ENCODE peak calls at places on chromosomes 5 and 9, in nine cellular contexts. One of them, this sample, is unnamed. For H3K27me3 and H3K9me3, the result is how much of the 10 kb centered on the place peaks cover.

GRCh38 chr5:156402387-156402921 is 75.5 kb downstream of the SGCD start:
- DNase-seq in right cardiac atrium: no peak
- DNase-seq in PC-3: no peak
- DNase-seq in A673: no peak
- DNase-seq in CD8-positive, alpha-beta T cell: peak
- DNase-seq in GM12878: peak
- DNase-seq in HCT116: no peak
- DNase-seq in stomach: no peak
- DNase-seq in PC-9: no peak
- DNase-seq in this sample: no peak

GRCh38 chr9:36401179-36401740 is 1.2 kb upstream of the RNF38 start:
- DNase-seq in right cardiac atrium: no peak
- DNase-seq in A673: no peak
- DNase-seq in HCT116: peak
- DNase-seq in PC-3: peak
- DNase-seq in CD8-positive, alpha-beta T cell: no peak
- DNase-seq in GM12878: peak
- DNase-seq in PC-9: no peak
- DNase-seq in stomach: peak
- DNase-seq in this sample: no peak

GRCh38 chr5:150400020-150400326 is 12.7 kb downstream of the CD74 start:
- DNase-seq in PC-9: no peak
- DNase-seq in CD8-positive, alpha-beta T cell: no peak
- DNase-seq in right cardiac atrium: no peak
- DNase-seq in A673: no peak
- DNase-seq in PC-3: no peak
- DNase-seq in GM12878: no peak
- DNase-seq in stomach: no peak
- DNase-seq in HCT116: no peak
- DNase-seq in this sample: no peak

GRCh38 chr9:33510264-33511183 is 13.5 kb upstream of the ANKRD18B start:
- DNase-seq in A673: peak
- DNase-seq in GM12878: no peak
- DNase-seq in right cardiac atrium: peak
- DNase-seq in PC-3: peak
- DNase-seq in HCT116: no peak
- DNase-seq in PC-9: peak
- DNase-seq in CD8-positive, alpha-beta T cell: no peak
- DNase-seq in stomach: peak
- DNase-seq in this sample: peak

GRCh38 chr5:40397976-40398375 is 281.7 kb upstream of the PTGER4 start:
- DNase-seq in PC-3: no peak
- DNase-seq in PC-9: no peak
- DNase-seq in right cardiac atrium: no peak
- DNase-seq in A673: no peak
- DNase-seq in HCT116: no peak
- DNase-seq in GM12878: no peak
- DNase-seq in CD8-positive, alpha-beta T cell: no peak
- DNase-seq in stomach: no peak
- DNase-seq in this sample: no peak

GRCh38 chr9:13651526-13651925 is 372.0 kb upstream of the MPDZ start:
- DNase-seq in stomach: no peak
- DNase-seq in PC-3: no peak
- DNase-seq in CD8-positive, alpha-beta T cell: no peak
- DNase-seq in GM12878: no peak
- DNase-seq in right cardiac atrium: no peak
- DNase-seq in HCT116: no peak
- DNase-seq in A673: no peak
- DNase-seq in PC-9: no peak
- DNase-seq in this sample: no peak

GRCh38 chr5:40679071-40679997 is at the start of gene PTGER4:
- DNase-seq in PC-3: peak
- DNase-seq in A673: peak
- DNase-seq in right cardiac atrium: peak
- DNase-seq in GM12878: peak
- DNase-seq in CD8-positive, alpha-beta T cell: peak
- DNase-seq in stomach: peak
- DNase-seq in HCT116: peak
- DNase-seq in PC-9: peak
- DNase-seq in this sample: peak

GRCh38 chr5:94422819-94423218 is 195.6 kb downstream of the KIAA0825 start:
- DNase-seq in stomach: no peak
- DNase-seq in HCT116: peak
- DNase-seq in PC-9: peak
- DNase-seq in PC-3: peak
- DNase-seq in GM12878: no peak
- DNase-seq in A673: peak
- DNase-seq in right cardiac atrium: no peak
- DNase-seq in CD8-positive, alpha-beta T cell: no peak
- DNase-seq in this sample: no peak

GRCh38 chr5:90909945-90910344 is 351.3 kb downstream of the ADGRV1 start:
- DNase-seq in PC-3: no peak
- DNase-seq in HCT116: no peak
- DNase-seq in stomach: no peak
- DNase-seq in PC-9: no peak
- DNase-seq in CD8-positive, alpha-beta T cell: no peak
- DNase-seq in GM12878: no peak
- DNase-seq in A673: no peak
- DNase-seq in right cardiac atrium: no peak
- DNase-seq in this sample: no peak

GRCh38 chr9:109439378-109440116 is 58.6 kb downstream of the PTPN3 start:
- DNase-seq in CD8-positive, alpha-beta T cell: no peak
- DNase-seq in stomach: no peak
- DNase-seq in PC-9: no peak
- DNase-seq in HCT116: no peak
- DNase-seq in GM12878: no peak
- DNase-seq in A673: no peak
- DNase-seq in right cardiac atrium: no peak
- DNase-seq in PC-3: no peak
- DNase-seq in this sample: no peak

GRCh38 chr9:109442716-109443115 is 55.4 kb downstream of the PTPN3 start:
- DNase-seq in PC-3: peak
- DNase-seq in HCT116: no peak
- DNase-seq in GM12878: no peak
- DNase-seq in A673: no peak
- DNase-seq in PC-9: no peak
- DNase-seq in stomach: no peak
- DNase-seq in CD8-positive, alpha-beta T cell: no peak
- DNase-seq in right cardiac atrium: no peak
- DNase-seq in this sample: no peak

GRCh38 chr9:109440117-109440515 is 58.0 kb downstream of the PTPN3 start:
- DNase-seq in CD8-positive, alpha-beta T cell: no peak
- DNase-seq in PC-9: no peak
- DNase-seq in A673: no peak
- DNase-seq in stomach: no peak
- DNase-seq in GM12878: no peak
- DNase-seq in PC-3: no peak
- DNase-seq in HCT116: no peak
- DNase-seq in right cardiac atrium: no peak
- DNase-seq in this sample: no peak

GRCh38 chr9:109441296-109441695 is 56.8 kb downstream of the PTPN3 start:
- DNase-seq in GM12878: no peak
- DNase-seq in HCT116: no peak
- DNase-seq in A673: peak
- DNase-seq in stomach: no peak
- DNase-seq in CD8-positive, alpha-beta T cell: no peak
- DNase-seq in PC-3: no peak
- DNase-seq in PC-9: no peak
- DNase-seq in right cardiac atrium: no peak
- DNase-seq in this sample: no peak

GRCh38 chr9:109440797-109441287 is 57.3 kb downstream of the PTPN3 start:
- DNase-seq in A673: peak
- DNase-seq in PC-9: peak
- DNase-seq in PC-3: peak
- DNase-seq in CD8-positive, alpha-beta T cell: no peak
- DNase-seq in right cardiac atrium: peak
- DNase-seq in stomach: peak
- DNase-seq in GM12878: no peak
- DNase-seq in HCT116: peak
- DNase-seq in this sample: peak
- H3K27ac ChIP-seq in A673: no peak
- H3K27ac ChIP-seq in PC-9: peak
- H3K27ac ChIP-seq in PC-3: peak
- H3K27ac ChIP-seq in CD8-positive, alpha-beta T cell: no peak
- H3K27ac ChIP-seq in right cardiac atrium: no peak
- H3K27ac ChIP-seq in stomach: no peak
- H3K27ac ChIP-seq in GM12878: no peak
- H3K27ac ChIP-seq in HCT116: no peak
- H3K27ac ChIP-seq in this sample: peak

DNA sequence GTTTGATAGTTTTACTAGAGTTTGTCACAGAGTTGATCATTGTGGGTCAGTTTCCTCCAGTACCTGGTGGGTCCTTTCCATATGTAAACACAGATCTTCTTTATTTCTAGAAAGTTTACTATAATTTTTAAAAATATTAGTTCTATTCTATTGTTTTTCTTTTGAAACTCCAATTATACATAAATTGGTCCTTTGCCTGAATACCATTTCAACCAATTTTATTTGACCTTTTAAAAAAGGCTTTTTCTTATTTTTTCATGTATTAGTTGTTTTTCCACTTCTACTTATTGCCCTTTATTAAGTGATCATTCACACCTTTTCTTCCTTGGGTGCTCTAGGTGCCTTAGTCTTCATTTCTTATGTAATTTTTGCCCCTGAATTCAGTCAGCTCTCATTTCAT is 33.0 kb upstream of the MUSK start:
- DNase-seq in PC-3: no peak
- DNase-seq in GM12878: no peak
- DNase-seq in A673: no peak
- DNase-seq in CD8-positive, alpha-beta T cell: no peak
- DNase-seq in PC-9: no peak
- DNase-seq in HCT116: no peak
- DNase-seq in right cardiac atrium: no peak
- DNase-seq in stomach: no peak
- DNase-seq in this sample: no peak
- H3K27me3 ChIP-seq in PC-3: under half
- H3K27me3 ChIP-seq in GM12878: under half
- H3K27me3 ChIP-seq in A673: under half
- H3K27me3 ChIP-seq in CD8-positive, alpha-beta T cell: under half
- H3K27me3 ChIP-seq in PC-9: under half
- H3K27me3 ChIP-seq in HCT116: under half
- H3K27me3 ChIP-seq in right cardiac atrium: under half
- H3K27me3 ChIP-seq in stomach: under half
- H3K27me3 ChIP-seq in this sample: under half

DNA sequence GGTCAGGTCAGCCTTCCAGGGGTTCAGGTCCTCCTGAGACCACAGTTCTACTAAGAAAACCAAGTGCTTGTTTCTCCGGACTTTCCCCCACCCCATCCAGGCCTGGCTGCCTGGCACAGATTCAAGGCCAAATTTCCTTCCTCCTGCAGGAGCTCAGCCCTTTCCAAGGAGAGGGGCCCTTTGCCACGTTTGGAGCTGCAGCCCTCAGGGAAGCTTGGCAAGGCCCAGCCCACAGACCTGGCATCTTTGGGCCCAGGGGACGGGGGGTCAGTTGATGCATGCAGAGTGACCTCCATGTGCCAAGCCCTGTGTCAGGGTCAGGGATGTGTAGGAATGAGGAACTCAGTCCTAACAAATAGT is 68.4 kb upstream of the GGTA1 start:
- DNase-seq in PC-9: no peak
- DNase-seq in HCT116: no peak
- DNase-seq in right cardiac atrium: peak
- DNase-seq in GM12878: no peak
- DNase-seq in CD8-positive, alpha-beta T cell: no peak
- DNase-seq in A673: no peak
- DNase-seq in PC-3: no peak
- DNase-seq in stomach: no peak
- DNase-seq in this sample: no peak
- H3K9me3 ChIP-seq in PC-9: under half
- H3K9me3 ChIP-seq in HCT116: under half
- H3K9me3 ChIP-seq in right cardiac atrium: under half
- H3K9me3 ChIP-seq in GM12878: under half
- H3K9me3 ChIP-seq in CD8-positive, alpha-beta T cell: under half
- H3K9me3 ChIP-seq in A673: under half
- H3K9me3 ChIP-seq in PC-3: under half
- H3K9me3 ChIP-seq in stomach: under half
- H3K9me3 ChIP-seq in this sample: under half

GRCh38 chr9:107905313-107906027 is 415.9 kb upstream of the KLF4 start:
- DNase-seq in HCT116: no peak
- DNase-seq in PC-3: no peak
- DNase-seq in A673: no peak
- DNase-seq in PC-9: no peak
- DNase-seq in stomach: no peak
- DNase-seq in GM12878: no peak
- DNase-seq in right cardiac atrium: peak
- DNase-seq in CD8-positive, alpha-beta T cell: no peak
- DNase-seq in this sample: no peak

GRCh38 chr9:107906074-107906473 is 416.5 kb upstream of the KLF4 start:
- DNase-seq in HCT116: no peak
- DNase-seq in PC-9: no peak
- DNase-seq in A673: no peak
- DNase-seq in right cardiac atrium: no peak
- DNase-seq in stomach: no peak
- DNase-seq in GM12878: no peak
- DNase-seq in PC-3: no peak
- DNase-seq in CD8-positive, alpha-beta T cell: no peak
- DNase-seq in this sample: no peak

GRCh38 chr9:107907715-107908114 is 418.1 kb upstream of the KLF4 start:
- DNase-seq in HCT116: no peak
- DNase-seq in CD8-positive, alpha-beta T cell: no peak
- DNase-seq in stomach: no peak
- DNase-seq in A673: no peak
- DNase-seq in PC-9: no peak
- DNase-seq in PC-3: no peak
- DNase-seq in right cardiac atrium: no peak
- DNase-seq in GM12878: no peak
- DNase-seq in this sample: no peak

DNA sequence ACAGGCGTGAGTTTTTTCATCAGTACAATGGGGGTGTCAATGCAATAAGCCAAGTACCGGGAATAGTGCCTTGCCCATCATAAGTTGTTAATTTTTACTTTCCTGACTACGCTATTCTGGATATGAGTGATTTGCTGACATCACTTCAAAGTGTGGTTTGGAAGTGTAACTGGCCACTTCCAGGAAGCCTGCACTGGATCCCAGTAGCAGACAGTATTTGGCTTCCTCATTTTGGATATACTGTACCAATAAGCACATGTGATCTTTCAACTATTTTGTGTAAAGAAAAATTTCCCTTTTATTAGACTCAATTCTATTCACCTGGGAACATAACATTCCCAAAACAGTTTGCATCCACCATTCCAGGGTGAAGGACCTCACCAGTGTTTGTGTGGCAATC is 417.7 kb upstream of the KLF4 start:
- DNase-seq in A673: no peak
- DNase-seq in HCT116: no peak
- DNase-seq in CD8-positive, alpha-beta T cell: no peak
- DNase-seq in right cardiac atrium: no peak
- DNase-seq in PC-9: no peak
- DNase-seq in stomach: no peak
- DNase-seq in GM12878: no peak
- DNase-seq in PC-3: no peak
- DNase-seq in this sample: no peak
- H3K27ac ChIP-seq in A673: no peak
- H3K27ac ChIP-seq in HCT116: no peak
- H3K27ac ChIP-seq in CD8-positive, alpha-beta T cell: no peak
- H3K27ac ChIP-seq in right cardiac atrium: no peak
- H3K27ac ChIP-seq in PC-9: no peak
- H3K27ac ChIP-seq in stomach: no peak
- H3K27ac ChIP-seq in GM12878: no peak
- H3K27ac ChIP-seq in PC-3: no peak
- H3K27ac ChIP-seq in this sample: no peak

GRCh38 chr9:126626117-126627022 is 12.6 kb downstream of the LMX1B start:
- DNase-seq in CD8-positive, alpha-beta T cell: no peak
- DNase-seq in A673: peak
- DNase-seq in PC-3: no peak
- DNase-seq in HCT116: no peak
- DNase-seq in stomach: no peak
- DNase-seq in GM12878: no peak
- DNase-seq in right cardiac atrium: no peak
- DNase-seq in PC-9: no peak
- DNase-seq in this sample: no peak
- H3K27me3 ChIP-seq in CD8-positive, alpha-beta T cell: under half
- H3K27me3 ChIP-seq in A673: half or more
- H3K27me3 ChIP-seq in PC-3: under half
- H3K27me3 ChIP-seq in HCT116: under half
- H3K27me3 ChIP-seq in stomach: under half
- H3K27me3 ChIP-seq in GM12878: under half
- H3K27me3 ChIP-seq in right cardiac atrium: under half
- H3K27me3 ChIP-seq in PC-9: half or more
- H3K27me3 ChIP-seq in this sample: under half

This sample was measured in SJSA1.